ENCODE peak calls at places on chromosomes 11 and 22, in eight cellular contexts. R is effector memory CD4-positive, alpha-beta T cell; L is heart right ventricle; I is esophagus squamous epithelium; Q is CD8-positive, alpha-beta T cell; A is GM23338; C is mammary epithelial cell; D is kidney epithelial cell. J is an unnamed sample.

GRCh38 chr22:37230673-37231405 is 13.2 kb downstream of the RAC2 start:
- DNase-seq in R (no peak), L (no peak), I (no peak), Q (no peak), A (no peak), C (no peak), D (no peak), J (peak; percentile 38)

GRCh38 chr22:44394246-44395115 is 81.7 kb upstream of the SHISAL1 start:
- DNase-seq in R (no peak), L (no peak), I (no peak), Q (no peak), A (no peak), C (no peak), D (no peak), J (peak; percentile 26)

GRCh38 chr11:17257200-17257599 is 19.3 kb upstream of the NUCB2 start:
- DNase-seq in R (no peak), L (no peak), I (no peak), Q (no peak), A (no peak), C (peak; percentile 63), D (no peak), J (no peak)

GRCh38 chr11:120052196-120052775 is 85.6 kb downstream of the TRIM29 start:
- DNase-seq in R (no peak), L (no peak), I (no peak), Q (no peak), A (no peak), C (no peak), D (no peak), J (no peak)

GRCh38 chr11:6201486-6201885 is 2.5 kb downstream of the OR52W1 start:
- DNase-seq in R (no peak), L (no peak), I (no peak), Q (no peak), A (no peak), C (peak; percentile 39), D (no peak), J (no peak)

GRCh38 chr11:57123590-57123989 is 58.2 kb upstream of the LRRC55 start:
- DNase-seq in R (no peak), L (no peak), I (no peak), Q (no peak), A (no peak), C (no peak), D (no peak), J (no peak)

GRCh38 chr11:111569476-111569875 is 29.0 kb downstream of the LAYN start:
- DNase-seq in R (no peak), L (no peak), I (no peak), Q (no peak), A (no peak), C (no peak), D (no peak), J (no peak)

GRCh38 chr22:36902143-36902911 is 11.1 kb upstream of the CSF2RB start:
- DNase-seq in R (no peak), L (no peak), I (no peak), Q (no peak), A (no peak), C (no peak), D (no peak), J (no peak)

GRCh38 chr11:129590030-129590752 is 214.5 kb downstream of the BARX2 start:
- DNase-seq in R (no peak), L (no peak), I (no peak), Q (no peak), A (no peak), C (no peak), D (no peak), J (no peak)

GRCh38 chr22:32650553-32651345 is 150.8 kb upstream of the TIMP3 start:
- DNase-seq in R (no peak), L (no peak), I (no peak), Q (no peak), A (no peak), C (no peak), D (no peak), J (no peak)

GRCh38 chr22:49969751-49970527 is 9.4 kb downstream of the PIM3 start:
- DNase-seq in R (no peak), L (peak; percentile 5), I (no peak), Q (no peak), A (no peak), C (no peak), D (no peak), J (peak; percentile 57)

GRCh38 chr11:129295746-129296145 is 79.9 kb upstream of the BARX2 start:
- DNase-seq in R (no peak), L (no peak), I (no peak), Q (no peak), A (no peak), C (no peak), D (no peak), J (no peak)

GRCh38 chr11:110479070-110479444 is 49.3 kb downstream of the FDX1 start:
- DNase-seq in R (no peak), L (no peak), I (no peak), Q (no peak), A (no peak), C (no peak), D (no peak), J (no peak)

GRCh38 chr11:130551388-130551787 is 102.9 kb downstream of the ADAMTS15 start:
- DNase-seq in R (no peak), L (no peak), I (no peak), Q (no peak), A (no peak), C (no peak), D (no peak), J (no peak)

DNA sequence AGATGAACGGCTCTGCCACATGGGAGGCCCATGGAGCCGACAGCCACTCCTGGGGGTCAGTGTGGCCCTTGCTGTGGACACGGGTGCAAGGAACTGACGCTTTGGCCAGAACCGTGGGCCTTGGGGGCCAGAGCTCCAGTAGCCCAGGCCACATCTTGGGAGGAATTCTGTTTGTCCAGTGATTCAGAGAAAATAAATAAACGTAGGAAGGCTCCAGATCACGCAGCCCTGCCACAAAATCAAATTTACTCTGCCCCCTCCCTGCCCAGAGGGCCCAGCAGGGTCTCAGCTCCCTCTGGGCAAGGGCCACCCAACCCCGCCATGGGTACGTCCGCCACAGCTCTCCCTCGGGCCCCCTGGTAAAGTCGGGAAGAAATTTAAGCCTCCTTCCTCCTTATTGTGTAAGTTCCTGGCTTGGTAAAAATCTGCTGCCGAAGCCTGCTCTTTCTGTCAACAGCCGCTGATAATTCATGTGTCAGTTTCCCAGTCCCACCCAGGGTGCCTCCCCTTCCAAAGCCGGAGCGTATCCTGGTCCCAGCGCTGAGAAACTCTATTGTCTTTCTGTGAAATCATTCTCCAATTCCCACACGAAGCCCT is 6.9 kb upstream of the MUC5AC start:
- DNase-seq in R (no peak), L (no peak), I (no peak), Q (no peak), A (no peak), C (no peak), D (no peak), J (peak; percentile 38)
- H3K27me3 ChIP-seq in R (no peaks in the 10 kb centered on the region), L (no peaks in the 10 kb centered on the region), I (no peaks in the 10 kb centered on the region), Q (no peaks in the 10 kb centered on the region), A (no peaks in the 10 kb centered on the region), C (no peaks in the 10 kb centered on the region), D (peaks cover 3% of the 10 kb centered on the region), J (no peaks in the 10 kb centered on the region)

DNA sequence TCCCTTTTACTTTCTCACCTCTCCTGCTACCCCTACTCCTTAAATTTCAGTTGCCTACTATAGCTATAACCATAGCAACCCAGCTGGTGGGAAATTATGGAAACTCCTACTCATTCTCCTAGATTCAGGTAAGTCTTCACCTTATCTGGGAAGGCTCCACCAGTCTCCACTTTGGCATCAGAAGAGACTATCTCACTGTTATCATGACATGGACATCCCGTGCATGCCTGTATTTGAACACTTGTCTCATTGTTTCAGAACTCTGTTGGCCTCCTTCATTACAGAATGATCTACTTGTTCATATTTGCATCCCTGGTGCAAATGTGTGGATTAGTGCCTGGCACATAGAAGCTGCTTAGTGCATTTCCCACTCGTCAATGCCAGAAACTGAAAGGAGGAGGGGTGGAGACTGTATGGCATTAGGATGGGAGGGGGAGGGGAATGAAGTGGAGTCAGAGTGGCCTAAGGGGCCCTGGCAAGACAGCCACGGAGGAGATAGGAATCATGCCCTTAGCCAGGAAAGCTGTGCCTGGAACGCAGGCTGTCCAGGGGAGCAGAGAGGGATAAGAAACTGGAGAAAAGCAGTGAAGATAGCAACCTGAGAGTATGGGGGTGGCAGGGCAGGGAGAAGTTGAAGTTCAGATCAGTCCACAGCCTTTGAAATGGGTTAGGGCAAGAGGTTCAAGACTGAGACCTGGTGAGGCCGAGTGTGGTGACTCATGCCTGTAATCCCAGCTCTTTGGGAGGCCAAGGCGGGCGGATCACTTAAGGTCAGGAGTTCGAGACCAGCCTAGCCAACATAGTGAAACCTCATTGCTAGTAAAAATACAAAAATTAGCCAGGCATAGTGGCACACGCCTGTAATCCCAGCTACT is 53.8 kb upstream of the CAPRIN1 start:
- DNase-seq in R (no peak), L (no peak), I (no peak), Q (no peak), A (no peak), C (peak; percentile 24), D (no peak), J (no peak)
- H3K4me3 ChIP-seq in R (no peak overlapping the region), L (no peak overlapping the region), I (no peak overlapping the region), Q (no peak overlapping the region), A (no peak overlapping the region), C (no peak overlapping the region), D (no peak overlapping the region), J (no peak overlapping the region)

GRCh38 chr22:35269630-35270029 is 12.3 kb downstream of the HMGXB4 start:
- DNase-seq in R (no peak), L (no peak), I (no peak), Q (no peak), A (no peak), C (no peak), D (no peak), J (no peak)

GRCh38 chr22:35276019-35276418 is 18.7 kb downstream of the HMGXB4 start:
- DNase-seq in R (no peak), L (no peak), I (no peak), Q (no peak), A (no peak), C (no peak), D (no peak), J (no peak)

GRCh38 chr22:35275580-35275979 is 18.3 kb downstream of the HMGXB4 start:
- DNase-seq in R (no peak), L (no peak), I (no peak), Q (no peak), A (no peak), C (peak; percentile 26), D (no peak), J (no peak)

GRCh38 chr22:35274154-35274871 is 17.0 kb downstream of the HMGXB4 start:
- DNase-seq in R (no peak), L (no peak), I (no peak), Q (no peak), A (no peak), C (no peak), D (no peak), J (no peak)
- H3K36me3 ChIP-seq in R (peaks cover 7% of the 10 kb centered on the region), L (no peaks in the 10 kb centered on the region), I (peaks cover 87% of the 10 kb centered on the region), Q (no peaks in the 10 kb centered on the region), A (peaks cover 28% of the 10 kb centered on the region), C (peaks cover 10% of the 10 kb centered on the region), D (no peaks in the 10 kb centered on the region), J (peaks cover 12% of the 10 kb centered on the region)

DNA sequence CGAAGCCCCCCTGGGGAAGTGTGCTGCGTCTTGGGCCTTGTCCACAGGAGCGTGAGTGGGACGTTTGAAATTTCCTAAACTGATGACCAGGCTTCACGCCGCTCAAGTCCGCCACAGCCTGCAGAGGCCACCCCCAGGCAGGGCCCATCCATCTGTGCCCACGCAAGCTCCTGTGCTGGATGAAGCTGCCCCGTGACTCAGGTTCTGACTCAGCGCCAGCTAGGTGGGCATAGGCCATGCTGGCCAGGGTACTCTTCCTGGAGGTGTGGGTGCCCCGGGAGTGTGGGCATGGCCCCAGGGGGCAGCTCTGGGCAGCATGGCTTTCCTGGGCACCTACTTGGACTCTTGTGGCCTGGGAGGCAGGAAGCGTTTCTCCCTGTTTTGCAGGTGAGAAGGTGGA is 134.8 kb downstream of the CACNA1I start:
- DNase-seq in R (no peak), L (no peak), I (no peak), Q (no peak), A (no peak), C (no peak), D (no peak), J (no peak)
- H3K27me3 ChIP-seq in R (no peaks in the 10 kb centered on the region), L (peaks cover 21% of the 10 kb centered on the region), I (no peaks in the 10 kb centered on the region), Q (no peaks in the 10 kb centered on the region), A (no peaks in the 10 kb centered on the region), C (no peaks in the 10 kb centered on the region), D (peaks cover 44% of the 10 kb centered on the region), J (no peaks in the 10 kb centered on the region)

GRCh38 chr22:48637231-48637630 is 1190.4 kb downstream of the BRD1 start:
- DNase-seq in R (no peak), L (no peak), I (no peak), Q (no peak), A (no peak), C (no peak), D (no peak), J (no peak)
- H3K4me3 ChIP-seq in R (no peak overlapping the region), L (no peak overlapping the region), I (no peak overlapping the region), Q (no peak overlapping the region), A (no peak overlapping the region), C (no peak overlapping the region), D (no peak overlapping the region), J (no peak overlapping the region)